ENCODE peak calls at places on chromosomes 1 and 21, in six cellular contexts. E, T, I, J, B and Y are unnamed samples.

GRCh38 chr1:219875860-219876259 is 52.5 kb downstream of the SLC30A10 start:
- DNase-seq in E (no peak), T (no peak), I (no peak), J (no peak), B (no peak), Y (no peak)

GRCh38 chr1:41683681-41684500 is 199.4 kb upstream of the EDN2 start:
- DNase-seq in E (no peak), T (no peak), I (no peak), J (no peak), B (no peak), Y (no peak)

GRCh38 chr1:85612704-85613361 is 32.3 kb downstream of the CCN1 start:
- DNase-seq in E (no peak), T (no peak), I (no peak), J (no peak), B (peak; percentile 77), Y (no peak)

GRCh38 chr21:32572574-32573420 is 12.5 kb downstream of the TCP10L start:
- DNase-seq in E (no peak), T (no peak), I (no peak), J (no peak), B (peak; percentile 51), Y (no peak)

GRCh38 chr1:147579532-147580199 is 38.4 kb downstream of the BCL9 start:
- DNase-seq in E (no peak), T (no peak), I (no peak), J (no peak), B (peak; percentile 50), Y (no peak)

GRCh38 chr1:226640737-226641136 is 92.2 kb downstream of the STUM start:
- DNase-seq in E (no peak), T (peak; percentile 17), I (no peak), J (no peak), B (no peak), Y (no peak)

GRCh38 chr1:11058595-11059165 is 1.1 kb downstream of the SRM start:
- DNase-seq in E (peak; percentile 48), T (no peak), I (no peak), J (no peak), B (no peak), Y (no peak)

GRCh38 chr1:84936116-84936810 is 43.3 kb upstream of the LPAR3 start:
- DNase-seq in E (peak; percentile 62), T (no peak), I (no peak), J (peak; percentile 35), B (peak; percentile 63), Y (peak; percentile 35)

GRCh38 chr1:167092653-167093052 is 1.2 kb upstream of the STYXL2 start:
- DNase-seq in E (no peak), T (no peak), I (no peak), J (no peak), B (no peak), Y (no peak)

GRCh38 chr1:216670118-216670870 is 52.9 kb downstream of the ESRRG start:
- DNase-seq in E (peak; percentile 6), T (no peak), I (no peak), J (no peak), B (no peak), Y (no peak)

GRCh38 chr1:35661474-35661795 is 20.1 kb upstream of the PSMB2 start:
- DNase-seq in E (no peak), T (no peak), I (no peak), J (no peak), B (no peak), Y (no peak)

GRCh38 chr21:29342394-29342957 is 43.8 kb downstream of the BACH1 start:
- DNase-seq in E (peak; percentile 14), T (peak; percentile 80), I (peak; percentile 77), J (no peak), B (no peak), Y (peak; percentile 50)

GRCh38 chr1:61569212-61569621 is 155.7 kb downstream of the TM2D1 start:
- DNase-seq in E (peak; percentile 52), T (no peak), I (no peak), J (no peak), B (no peak), Y (no peak)

GRCh38 chr1:246532519-246532918 is 25.4 kb upstream of the SMYD3 start:
- DNase-seq in E (no peak), T (no peak), I (no peak), J (no peak), B (no peak), Y (no peak)

GRCh38 chr1:18666317-18666920 is 35.8 kb downstream of the PAX7 start:
- DNase-seq in E (no peak), T (no peak), I (no peak), J (no peak), B (no peak), Y (no peak)

GRCh38 chr1:53026254-53026653 is 35.8 kb upstream of the PODN start:
- DNase-seq in E (no peak), T (no peak), I (no peak), J (no peak), B (no peak), Y (no peak)

GRCh38 chr21:27581168-27581567 is 614.3 kb upstream of the ADAMTS5 start:
- DNase-seq in E (no peak), T (no peak), I (no peak), J (no peak), B (no peak), Y (no peak)

GRCh38 chr21:28447453-28447852 is 545.2 kb downstream of the LTN1 start:
- DNase-seq in E (no peak), T (no peak), I (no peak), J (no peak), B (no peak), Y (no peak)

GRCh38 chr1:109498161-109498801 is 4.4 kb downstream of the CYB561D1 start:
- DNase-seq in E (peak; percentile 87), T (no peak), I (no peak), J (peak; percentile 69), B (peak; percentile 92), Y (no peak)

GRCh38 chr1:117106478-117106877 is 15.1 kb downstream of the TRIM45 start:
- DNase-seq in E (no peak), T (no peak), I (no peak), J (no peak), B (no peak), Y (no peak)

GRCh38 chr1:47388548-47389238 is 27.4 kb upstream of the FOXE3 start:
- DNase-seq in E (peak; percentile 80), T (peak; percentile 60), I (peak; percentile 52), J (peak; percentile 82), B (peak; percentile 94), Y (peak; percentile 73)

GRCh38 chr21:44855572-44855971 is 17.9 kb downstream of the PTTG1IP start:
- DNase-seq in E (no peak), T (no peak), I (peak; percentile 4), J (no peak), B (no peak), Y (no peak)

GRCh38 chr1:240193699-240194098 is 102.0 kb downstream of the FMN2 start:
- DNase-seq in E (no peak), T (no peak), I (no peak), J (no peak), B (no peak), Y (no peak)

GRCh38 chr1:113534130-113534817 is 144.0 kb downstream of the MAGI3 start:
- DNase-seq in E (no peak), T (no peak), I (no peak), J (no peak), B (no peak), Y (no peak)

GRCh38 chr1:211947396-211948295 is 87.7 kb downstream of the INTS7 start:
- DNase-seq in E (no peak), T (no peak), I (no peak), J (no peak), B (peak; percentile 79), Y (no peak)

GRCh38 chr21:38788275-38788911 is 17.3 kb upstream of the ETS2 start:
- DNase-seq in E (no peak), T (no peak), I (no peak), J (no peak), B (no peak), Y (no peak)

GRCh38 chr1:2494323-2494693 is 18.2 kb downstream of the PLCH2 start:
- DNase-seq in E (no peak), T (no peak), I (no peak), J (no peak), B (no peak), Y (no peak)

GRCh38 chr1:94790246-94790645 is 29.9 kb upstream of the SLC44A3 start:
- DNase-seq in E (no peak), T (no peak), I (no peak), J (no peak), B (no peak), Y (no peak)

GRCh38 chr1:153617677-153618076 is 1.6 kb upstream of the S100A14 start:
- DNase-seq in E (peak; percentile 82), T (peak; percentile 88), I (no peak), J (peak; percentile 69), B (peak; percentile 88), Y (peak; percentile 34)
- TF ChIP-seq CTCF in E (peak; percentile 81), T (peak; percentile 66), I (no peak), J (no peak), B (peak; percentile 75), Y (peak; percentile 83)

GRCh38 chr1:10032590-10033358 is at the start of gene UBE4B:
- DNase-seq in E (peak; percentile 99), T (peak; percentile 99), I (peak; percentile 97), J (peak; percentile 100), B (peak; percentile 100), Y (peak; percentile 99)

GRCh38 chr1:10031461-10031860 is 1.3 kb upstream of the UBE4B start:
- DNase-seq in E (no peak), T (no peak), I (no peak), J (no peak), B (no peak), Y (no peak)

GRCh38 chr1:10032287-10032589 is 520 bp upstream of the UBE4B start:
- DNase-seq in E (no peak), T (no peak), I (no peak), J (no peak), B (no peak), Y (no peak)

GRCh38 chr1:10033359-10033845 is 644 bp downstream of the UBE4B start:
- DNase-seq in E (no peak), T (no peak), I (peak; percentile 21), J (peak; percentile 22), B (peak; percentile 81), Y (no peak)
- TF ChIP-seq CTCF in E (peak; percentile 20), T (no peak), I (no peak), J (no peak), B (no peak), Y (no peak)

DNA sequence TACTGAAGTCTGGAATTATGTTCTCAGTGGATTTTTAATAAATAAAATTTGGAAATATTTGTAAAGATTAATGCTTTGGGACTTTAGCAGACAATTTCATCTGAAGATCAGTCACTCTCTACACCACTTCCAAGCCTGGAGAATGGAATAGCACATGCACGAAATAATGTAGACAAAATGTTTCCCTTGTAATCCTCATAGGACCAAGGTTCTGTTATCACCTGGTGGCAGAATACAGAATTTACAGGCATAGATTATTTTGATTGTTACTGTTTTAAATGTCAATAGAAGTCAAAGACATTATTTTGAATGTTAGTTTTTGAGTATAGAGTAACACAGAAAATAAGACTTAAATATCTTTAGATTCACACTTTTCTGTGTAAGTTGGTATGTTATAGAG is 9.1 kb upstream of the ELAVL4 start:
- DNase-seq in E (no peak), T (no peak), I (no peak), J (no peak), B (no peak), Y (no peak)
- TF ChIP-seq CTCF in E (peak; percentile 19), T (no peak), I (no peak), J (peak; percentile 60), B (peak; percentile 65), Y (no peak)

DNA sequence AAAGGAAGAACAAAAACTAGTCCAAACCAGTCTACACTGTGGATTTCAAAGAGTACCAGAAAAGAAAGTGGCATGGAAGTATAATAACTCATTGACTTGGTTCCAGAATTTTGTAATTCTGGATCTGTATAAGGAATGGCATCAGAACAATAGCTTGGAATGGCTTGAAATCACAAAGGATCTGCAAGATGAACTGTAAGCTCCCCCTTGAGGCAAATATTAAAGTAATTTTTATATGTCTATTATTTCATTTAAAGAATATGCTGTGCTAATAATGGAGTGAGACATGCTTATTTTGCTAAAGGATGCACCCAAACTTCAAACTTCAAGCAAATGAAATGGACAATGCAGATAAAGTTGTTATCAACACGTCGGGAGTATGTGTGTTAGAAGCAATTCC is 21.3 kb downstream of the CHODL start:
- DNase-seq in E (no peak), T (no peak), I (no peak), J (no peak), B (no peak), Y (no peak)
- TF ChIP-seq CTCF in E (peak; percentile 28), T (no peak), I (no peak), J (no peak), B (no peak), Y (no peak)